ENCODE peak calls at places on chromosomes 3 and 15, in six cellular contexts. W, U, M, C, Y and Q are unnamed samples.

GRCh38 chr15:80251505-80252280 is at the start of gene CTXND1:
- DNase-seq in Y (no peak), C (no peak), W (no peak), M (no peak), U (no peak), Q (no peak)

GRCh38 chr3:133775309-133775708 is 29.1 kb downstream of the TF start:
- DNase-seq in W (no peak), C (no peak), M (no peak), U (no peak), Y (no peak), Q (no peak)

GRCh38 chr15:25062551-25063430 is 108.0 kb downstream of the SNRPN start:
- DNase-seq in Y (no peak), U (no peak), W (no peak), M (no peak), C (no peak), Q (no peak)

GRCh38 chr15:51879555-51879954 is 50.1 kb downstream of the TMOD3 start:
- DNase-seq in W (no peak), C (peak), U (no peak), Y (no peak), M (no peak), Q (no peak)

GRCh38 chr3:31004025-31004678 is 109.7 kb upstream of the GADL1 start:
- DNase-seq in U (no peak), C (peak), Y (peak), M (no peak), W (no peak), Q (peak)

GRCh38 chr15:93158104-93158503 is 69.1 kb upstream of the RGMA start:
- DNase-seq in C (no peak), M (no peak), W (no peak), U (no peak), Y (no peak), Q (no peak)

GRCh38 chr3:185151959-185152432 is 864 bp downstream of the C3orf70 start:
- DNase-seq in Y (no peak), C (peak), M (no peak), W (no peak), U (no peak), Q (no peak)

GRCh38 chr15:67915374-67916050 is 75.7 kb upstream of the RNU6-1 start:
- DNase-seq in Y (no peak), U (no peak), W (no peak), C (peak), M (no peak), Q (no peak)

GRCh38 chr3:179376474-179376873 is 29.0 kb downstream of the MFN1 start:
- DNase-seq in W (no peak), Y (no peak), M (no peak), U (no peak), C (no peak), Q (no peak)

GRCh38 chr3:152834354-152835310 is at the start of gene P2RY1:
- DNase-seq in C (peak), M (no peak), U (peak), Y (peak), W (no peak), Q (no peak)

GRCh38 chr3:117314441-117314840 is 604.9 kb downstream of the TUSC7 start:
- DNase-seq in C (no peak), M (no peak), W (no peak), U (no peak), Y (no peak), Q (no peak)

GRCh38 chr3:132892956-132893355 is 145.2 kb upstream of the TMEM108 start:
- DNase-seq in M (no peak), C (no peak), U (no peak), Y (no peak), W (no peak), Q (no peak)

GRCh38 chr3:126448141-126448892 is 27.4 kb downstream of the ZXDC start:
- DNase-seq in M (no peak), Y (no peak), W (no peak), C (no peak), U (no peak), Q (no peak)

GRCh38 chr15:52181938-52182780 is 9.0 kb downstream of the GNB5 start:
- DNase-seq in Y (no peak), C (no peak), U (no peak), M (peak), W (peak), Q (no peak)

GRCh38 chr3:190533511-190534282 is 19.8 kb downstream of the IL1RAP start:
- DNase-seq in Y (peak), M (no peak), W (no peak), U (no peak), C (peak), Q (peak)

GRCh38 chr3:65856907-65857306 is 181.8 kb downstream of the MAGI1 start:
- DNase-seq in U (no peak), Y (no peak), M (no peak), C (no peak), W (no peak), Q (no peak)

GRCh38 chr3:102189564-102190339 is 245.1 kb upstream of the ZPLD1 start:
- DNase-seq in C (no peak), U (no peak), Y (no peak), W (no peak), M (no peak), Q (peak)

GRCh38 chr15:68816795-68817303 is 3.8 kb downstream of the ANP32A start:
- DNase-seq in Y (no peak), W (no peak), M (no peak), U (peak), C (peak), Q (no peak)

GRCh38 chr3:76415384-76415783 is 624.5 kb upstream of the ROBO2 start:
- DNase-seq in U (no peak), C (no peak), Y (no peak), M (no peak), W (no peak), Q (no peak)

GRCh38 chr3:107238787-107239186 is 138.5 kb upstream of the CCDC54 start:
- DNase-seq in M (no peak), U (no peak), Y (no peak), C (no peak), W (no peak), Q (no peak)

GRCh38 chr3:196694202-196694638 is 17.8 kb downstream of the CEP19 start:
- DNase-seq in M (no peak), Y (no peak), U (no peak), W (no peak), C (peak), Q (no peak)

GRCh38 chr15:63986751-63987341 is 59.4 kb downstream of the DAPK2 start:
- DNase-seq in Y (no peak), M (no peak), C (no peak), U (peak), W (no peak), Q (no peak)

GRCh38 chr15:73926191-73927002 is at the start of gene LOXL1:
- DNase-seq in U (no peak), Y (peak), W (no peak), C (peak), M (no peak), Q (peak)

GRCh38 chr3:59246719-59247401 is 197.0 kb upstream of the CFAP20DC start:
- DNase-seq in M (no peak), U (peak), W (no peak), Y (no peak), C (no peak), Q (no peak)

GRCh38 chr3:36192901-36193300 is 187.4 kb upstream of the STAC start:
- DNase-seq in C (no peak), W (no peak), U (no peak), M (no peak), Y (no peak), Q (no peak)

GRCh38 chr3:148735597-148735996 is 37.9 kb downstream of the AGTR1 start:
- DNase-seq in U (no peak), Y (peak), C (no peak), W (no peak), M (no peak), Q (no peak)

GRCh38 chr3:160685144-160685766 is 8.3 kb downstream of the ARL14 start:
- DNase-seq in W (no peak), C (no peak), U (no peak), Y (no peak), M (no peak), Q (no peak)

GRCh38 chr15:77901921-77902750 is 175.4 kb downstream of the TBC1D2B start:
- DNase-seq in M (no peak), W (no peak), Y (no peak), U (peak), C (no peak), Q (no peak)
- TF ChIP-seq CTCF in M (no peak), W (no peak), Y (peak), U (peak), C (peak), Q (peak)

GRCh38 chr15:30906366-30906765 is 2.7 kb downstream of the FAN1 start:
- DNase-seq in M (no peak), Y (no peak), C (no peak), U (no peak), W (no peak), Q (no peak)

GRCh38 chr15:30905821-30906220 is 2.1 kb downstream of the FAN1 start:
- DNase-seq in C (no peak), U (no peak), Y (no peak), W (peak), M (no peak), Q (no peak)

GRCh38 chr15:30901889-30902288 is 1.8 kb upstream of the FAN1 start:
- DNase-seq in Y (no peak), U (no peak), W (no peak), C (no peak), M (no peak), Q (no peak)

GRCh38 chr15:30903497-30904187 is at the start of gene FAN1:
- DNase-seq in W (peak), U (peak), C (peak), M (peak), Y (peak), Q (peak)

GRCh38 chr15:30904812-30905211 is 1.1 kb downstream of the FAN1 start:
- DNase-seq in U (no peak), Y (no peak), M (no peak), C (no peak), W (no peak), Q (no peak)
- H3K4me3 ChIP-seq in U (no peak), Y (no peak), M (no peak), C (no peak), W (no peak), Q (peak)

DNA sequence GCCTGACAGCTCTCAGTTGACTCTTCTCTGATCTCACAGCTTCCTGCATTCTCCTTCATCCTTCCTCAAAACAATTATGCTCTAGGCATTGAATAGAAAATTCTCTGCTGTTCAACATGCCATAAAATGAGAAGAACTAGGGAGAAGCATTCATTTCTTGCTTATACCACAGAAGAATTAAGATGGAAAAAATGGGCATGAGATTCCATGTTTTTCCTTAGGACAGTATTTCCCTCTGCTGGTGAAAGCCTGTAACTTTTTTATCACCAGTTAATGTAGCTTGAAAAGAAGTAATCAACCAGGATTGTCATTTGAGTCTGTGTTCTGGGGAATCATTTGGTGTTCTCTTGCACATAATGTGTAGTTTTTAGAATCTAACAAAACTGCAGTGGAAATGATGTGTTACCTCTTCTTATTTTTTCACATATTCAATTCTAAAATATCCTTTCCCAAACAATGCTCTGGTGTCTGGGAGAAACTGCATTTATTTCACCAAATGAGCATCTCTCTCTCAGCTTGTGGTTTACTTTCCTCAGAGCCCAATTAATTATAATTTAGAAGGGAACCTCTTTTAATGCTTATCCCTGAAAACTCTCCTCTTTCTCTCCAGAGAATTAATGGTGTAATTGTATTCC is 92.8 kb upstream of the DCBLD2 start:
- DNase-seq in M (no peak), U (no peak), W (no peak), Y (peak), C (peak), Q (no peak)
- TF ChIP-seq CTCF in M (no peak), U (no peak), W (peak), Y (peak), C (peak), Q (peak)

GRCh38 chr15:96324900-96325299 is 5.6 kb upstream of the NR2F2 start:
- DNase-seq in W (no peak), U (no peak), Y (no peak), M (no peak), C (no peak), Q (no peak)
- H3K4me3 ChIP-seq in W (peak), U (no peak), Y (peak), M (no peak), C (peak), Q (peak)

GRCh38 chr3:44525060-44525459 is 29.9 kb upstream of the ZKSCAN7 start:
- DNase-seq in C (no peak), W (no peak), Y (no peak), M (no peak), U (no peak), Q (no peak)

GRCh38 chr3:44518782-44519156 is 36.2 kb upstream of the ZKSCAN7 start:
- DNase-seq in U (no peak), Y (no peak), M (no peak), W (no peak), C (no peak), Q (no peak)

DNA sequence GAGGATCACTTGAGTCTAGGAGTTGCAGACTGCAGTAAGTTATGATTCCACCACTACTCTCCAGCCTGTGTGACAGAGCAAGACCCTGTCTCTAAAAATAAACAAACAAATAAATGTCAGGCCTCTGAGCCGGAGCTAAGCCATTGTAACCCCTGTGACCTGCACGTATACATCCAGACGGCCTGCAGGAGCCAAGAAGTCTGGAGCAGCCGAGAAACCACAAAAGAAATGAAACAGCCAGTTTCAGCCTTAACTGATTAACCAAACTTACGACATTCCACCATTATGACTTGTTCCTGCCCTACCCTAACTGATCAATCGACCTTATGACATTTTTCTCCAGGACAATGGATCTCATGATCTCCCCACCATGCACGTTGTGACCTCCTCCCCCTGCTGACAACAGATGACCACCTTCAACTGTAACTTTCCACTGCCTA is 32.5 kb upstream of the ZKSCAN7 start:
- DNase-seq in Y (no peak), C (no peak), U (peak), M (no peak), W (no peak), Q (no peak)
- TF ChIP-seq CTCF in Y (no peak), C (no peak), U (no peak), M (no peak), W (no peak), Q (no peak)

GRCh38 chr3:46276497-46277099 is 34.3 kb downstream of the CCR3 start:
- DNase-seq in M (peak), C (peak), Y (no peak), W (peak), U (peak), Q (no peak)
- H3K4me3 ChIP-seq in M (no peak), C (no peak), Y (no peak), W (no peak), U (no peak), Q (no peak)

DNA sequence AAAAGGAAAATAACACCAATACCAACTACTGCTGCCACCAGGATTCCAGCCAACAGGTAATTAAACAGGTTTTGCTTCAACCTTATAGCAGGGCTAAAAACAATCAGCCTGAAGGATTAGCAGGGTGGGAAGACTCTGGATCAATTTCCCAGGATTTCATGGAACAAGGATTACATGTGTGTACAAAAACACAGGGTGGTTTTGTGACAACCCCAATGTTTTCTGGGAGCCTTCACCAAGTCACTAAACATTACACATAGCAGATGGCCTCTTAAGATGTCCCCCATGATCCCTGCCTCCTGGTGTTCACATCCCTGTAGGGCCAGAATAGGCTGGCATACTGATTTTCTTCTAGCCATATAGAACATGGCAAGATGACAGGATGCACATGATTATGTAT is 42.8 kb upstream of the ARHGEF3 start:
- DNase-seq in M (no peak), U (no peak), C (no peak), Y (no peak), W (no peak), Q (no peak)
- TF ChIP-seq CTCF in M (no peak), U (no peak), C (no peak), Y (no peak), W (no peak), Q (no peak)

GRCh38 chr3:147411777-147412176 is 2.6 kb downstream of the ZIC1 start:
- DNase-seq in Y (no peak), C (no peak), M (no peak), U (no peak), W (no peak), Q (no peak)
- H3K4me3 ChIP-seq in Y (peak), C (no peak), M (no peak), U (no peak), W (no peak), Q (peak)

GRCh38 chr3:157931517-157931916 is 174.7 kb downstream of the SHOX2 start:
- DNase-seq in Y (no peak), W (no peak), C (no peak), M (no peak), U (peak), Q (no peak)
- TF ChIP-seq CTCF in Y (no peak), W (no peak), C (no peak), M (no peak), U (no peak), Q (no peak)

DNA sequence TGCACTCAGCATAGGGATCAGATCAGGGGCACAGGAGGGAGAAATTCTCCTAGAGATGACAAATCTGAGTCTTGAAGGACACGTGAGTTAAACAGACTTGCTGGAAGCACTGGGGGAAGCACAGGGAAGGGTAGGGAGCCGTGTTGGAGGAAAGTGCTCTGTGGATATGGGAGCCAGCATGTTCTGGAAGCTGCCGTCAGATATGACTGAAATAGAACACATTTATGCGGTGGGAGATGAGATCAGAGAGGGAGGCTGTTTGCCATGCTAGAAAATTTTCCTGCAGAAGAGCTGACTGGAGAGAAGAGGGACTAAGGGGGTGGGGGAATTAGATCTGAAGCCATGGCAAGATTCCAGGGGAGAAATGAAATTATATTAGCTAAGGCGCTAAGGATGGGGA is 1.8 kb downstream of the TAMM41 start:
- DNase-seq in W (no peak), C (no peak), U (no peak), Y (no peak), M (no peak), Q (no peak)
- H3K4me3 ChIP-seq in W (no peak), C (no peak), U (peak), Y (no peak), M (no peak), Q (no peak)